ENCODE peak calls at places on chromosome 9, in seven cellular contexts. Q, K, Y, J, O, Z and W are unnamed samples.

GRCh38 chr9:7154003-7154619 is 396.3 kb downstream of the KDM4C start:
- DNase-seq in Z (no peak), Y (no peak), O (no peak), Q (no peak), K (no peak), J (no peak), W (no peak)

GRCh38 chr9:98316445-98317133 is 61.1 kb upstream of the TBC1D2 start:
- DNase-seq in Y (peak; percentile 16), Z (no peak), K (no peak), O (no peak), J (no peak), Q (no peak), W (no peak)

GRCh38 chr9:112034216-112034611 is 137.6 kb downstream of the UGCG start:
- DNase-seq in Y (no peak), Z (no peak), Q (no peak), K (no peak), O (no peak), J (no peak), W (no peak)

GRCh38 chr9:100014846-100015245 is 84.0 kb downstream of the ERP44 start:
- DNase-seq in K (no peak), Z (no peak), J (no peak), Y (no peak), Q (no peak), O (no peak), W (no peak)

GRCh38 chr9:77163889-77164288 is 13.4 kb upstream of the VPS13A start:
- DNase-seq in O (peak; percentile 69), J (no peak), Q (no peak), K (no peak), Z (no peak), Y (peak; percentile 91), W (no peak)

GRCh38 chr9:71911908-71912325 is 478 bp downstream of the C9orf85 start:
- DNase-seq in Q (no peak), O (no peak), K (no peak), Y (peak; percentile 75), J (no peak), Z (no peak), W (no peak)

GRCh38 chr9:21549251-21549765 is 67.2 kb upstream of the IFNE start:
- DNase-seq in K (no peak), O (peak; percentile 63), Y (peak; percentile 93), Q (peak; percentile 83), J (no peak), Z (no peak), W (no peak)

GRCh38 chr9:117180896-117181456 is 233.9 kb downstream of the ASTN2 start:
- DNase-seq in Y (no peak), J (no peak), Q (no peak), O (no peak), Z (no peak), K (no peak), W (no peak)

GRCh38 chr9:82721596-82721995 is 341.3 kb downstream of the RASEF start:
- DNase-seq in K (no peak), Y (no peak), O (no peak), J (no peak), Q (peak; percentile 33), Z (no peak), W (no peak)

GRCh38 chr9:125750656-125751035 is 3.5 kb downstream of the PBX3 start:
- DNase-seq in Y (peak; percentile 41), J (no peak), Z (no peak), K (no peak), O (no peak), Q (no peak), W (no peak)

GRCh38 chr9:89474939-89475338 is 23.0 kb downstream of the SEMA4D start:
- DNase-seq in Q (no peak), O (no peak), K (no peak), Z (no peak), J (no peak), Y (no peak), W (no peak)

GRCh38 chr9:81250041-81250440 is 439.3 kb downstream of the TLE1 start:
- DNase-seq in Q (no peak), K (no peak), J (no peak), Y (no peak), O (no peak), Z (no peak), W (no peak)

GRCh38 chr9:106287108-106287631 is 575.8 kb upstream of the ZNF462 start:
- DNase-seq in Z (no peak), K (peak; percentile 74), Q (no peak), O (no peak), Y (no peak), J (no peak), W (peak; percentile 46)

GRCh38 chr9:109953300-109953699 is 173.3 kb downstream of the PALM2AKAP2 start:
- DNase-seq in J (no peak), Y (no peak), Q (no peak), O (no peak), K (no peak), Z (no peak), W (no peak)

GRCh38 chr9:129568560-129569505 is 52.1 kb downstream of the C9orf50 start:
- DNase-seq in K (peak; percentile 61), Z (no peak), Y (peak; percentile 55), Q (no peak), J (no peak), O (no peak), W (peak; percentile 80)

GRCh38 chr9:70257512-70257911 is 1.3 kb upstream of the SMC5 start:
- DNase-seq in Z (no peak), Q (no peak), O (peak; percentile 54), J (no peak), K (no peak), Y (no peak), W (no peak)

GRCh38 chr9:13716620-13717019 is 437.1 kb upstream of the MPDZ start:
- DNase-seq in Q (no peak), Z (no peak), O (no peak), K (no peak), J (no peak), Y (no peak), W (no peak)

GRCh38 chr9:105416840-105417239 is 31.0 kb upstream of the FSD1L start:
- DNase-seq in Z (no peak), Y (no peak), J (no peak), O (peak; percentile 12), Q (no peak), K (no peak), W (no peak)

GRCh38 chr9:89579741-89580395 is 24.9 kb upstream of the GADD45G start:
- DNase-seq in J (no peak), Y (no peak), K (no peak), O (peak; percentile 27), Z (peak; percentile 38), Q (no peak), W (no peak)

GRCh38 chr9:136368190-136368589 is 4.6 kb upstream of the DNLZ start:
- DNase-seq in Y (no peak), J (no peak), K (no peak), O (no peak), Q (no peak), Z (no peak), W (no peak)

GRCh38 chr9:26657958-26658357 is 234.6 kb downstream of the CAAP1 start:
- DNase-seq in K (no peak), Q (peak; percentile 61), Z (no peak), Y (no peak), O (no peak), J (no peak), W (no peak)

GRCh38 chr9:277595-278330 is 63.1 kb downstream of the DOCK8 start:
- DNase-seq in O (peak; percentile 31), Y (no peak), J (no peak), Z (no peak), Q (no peak), K (no peak), W (no peak)

GRCh38 chr9:278651-279050 is 64.0 kb downstream of the DOCK8 start:
- DNase-seq in Y (no peak), O (peak; percentile 45), Q (no peak), Z (no peak), J (no peak), K (no peak), W (no peak)

GRCh38 chr9:286091-286740 is 71.6 kb downstream of the DOCK8 start:
- DNase-seq in Q (no peak), O (no peak), Z (no peak), Y (no peak), K (no peak), J (no peak), W (no peak)

GRCh38 chr9:279674-280073 is 65.0 kb downstream of the DOCK8 start:
- DNase-seq in Y (no peak), Q (no peak), O (no peak), J (no peak), K (no peak), Z (no peak), W (no peak)

GRCh38 chr9:281753-282645 is 67.3 kb downstream of the DOCK8 start:
- DNase-seq in Y (no peak), Q (no peak), K (no peak), Z (no peak), J (no peak), O (peak; percentile 67), W (no peak)
- H3K36me3 ChIP-seq in Y (no peaks in the 10 kb centered on the region), Q (no peaks in the 10 kb centered on the region), K (no peaks in the 10 kb centered on the region), Z (no peaks in the 10 kb centered on the region), J (no peaks in the 10 kb centered on the region), O (no peaks in the 10 kb centered on the region), W (no peaks in the 10 kb centered on the region)

DNA sequence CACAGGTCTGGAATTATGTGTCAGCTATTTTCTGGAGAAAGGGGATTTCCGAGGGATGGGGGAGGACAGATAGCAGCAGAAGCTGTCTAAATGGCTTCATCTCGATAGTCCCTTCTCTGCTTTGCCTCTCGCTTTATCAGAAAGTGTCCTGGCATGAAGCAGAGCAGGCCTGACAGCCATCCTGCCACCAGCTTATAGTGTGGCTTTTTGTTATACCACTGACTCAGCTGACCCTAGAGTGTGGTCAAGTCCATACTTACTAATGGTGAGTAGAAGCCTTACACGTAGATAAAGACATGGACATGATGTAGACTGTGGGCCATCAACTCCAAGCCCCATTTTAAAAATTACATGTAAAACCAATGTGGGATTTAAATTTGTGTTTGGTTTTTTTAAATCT is 50.0 kb downstream of the RCL1 start:
- DNase-seq in Z (no peak), K (no peak), J (no peak), O (no peak), Y (peak; percentile 14), Q (no peak), W (no peak)
- H3K36me3 ChIP-seq in Z (peaks cover 20% of the 10 kb centered on the region), K (peaks cover 21% of the 10 kb centered on the region), J (no peaks in the 10 kb centered on the region), O (peaks cover 8% of the 10 kb centered on the region), Y (peaks cover 11% of the 10 kb centered on the region), Q (peaks cover 12% of the 10 kb centered on the region), W (no peaks in the 10 kb centered on the region)

GRCh38 chr9:134838651-134839431 is 41.8 kb upstream of the FCN2 start:
- DNase-seq in J (no peak), Z (no peak), Q (no peak), Y (no peak), K (no peak), O (no peak), W (no peak)

GRCh38 chr9:134841180-134841904 is 39.3 kb upstream of the FCN2 start:
- DNase-seq in K (no peak), J (no peak), Y (no peak), O (no peak), Z (no peak), Q (no peak), W (no peak)

GRCh38 chr9:134837529-134837928 is 43.1 kb upstream of the FCN2 start:
- DNase-seq in Z (no peak), O (no peak), J (no peak), Q (no peak), K (no peak), Y (no peak), W (no peak)

GRCh38 chr9:134840511-134840910 is 40.1 kb upstream of the FCN2 start:
- DNase-seq in Z (no peak), K (no peak), O (no peak), Y (no peak), J (no peak), Q (no peak), W (no peak)

GRCh38 chr9:134839441-134840125 is 41.0 kb upstream of the FCN2 start:
- DNase-seq in Y (no peak), O (no peak), Q (no peak), Z (no peak), J (no peak), K (no peak), W (no peak)
- H3K36me3 ChIP-seq in Y (peaks cover 54% of the 10 kb centered on the region), O (no peaks in the 10 kb centered on the region), Q (no peaks in the 10 kb centered on the region), Z (peaks cover 9% of the 10 kb centered on the region), J (no peaks in the 10 kb centered on the region), K (peaks cover 5% of the 10 kb centered on the region), W (no peaks in the 10 kb centered on the region)

GRCh38 chr9:86341007-86341491 is 13.2 kb downstream of the TUT7 start:
- DNase-seq in O (no peak), J (no peak), Y (peak; percentile 40), Q (peak; percentile 62), Z (no peak), K (no peak), W (no peak)
- H3K36me3 ChIP-seq in O (peaks cover 32% of the 10 kb centered on the region), J (no peaks in the 10 kb centered on the region), Y (peaks cover 94% of the 10 kb centered on the region), Q (peaks cover 50% of the 10 kb centered on the region), Z (peaks cover 81% of the 10 kb centered on the region), K (peaks cover 84% of the 10 kb centered on the region), W (no peaks in the 10 kb centered on the region)